ENCODE peak calls at places on chromosomes 4 and X, in four cellular contexts. One of them, this sample, is unnamed.

GRCh38 chrX:76228499-76228898 is 55.6 kb downstream of the PBDC1 start:
- DNase-seq in K562: no peak
- DNase-seq in AG04450: no peak
- DNase-seq in fibroblast of pulmonary artery: no peak
- DNase-seq in this sample: no peak

GRCh38 chrX:17081535-17081934 is 135.1 kb downstream of the REPS2 start:
- DNase-seq in K562: no peak
- DNase-seq in AG04450: no peak
- DNase-seq in fibroblast of pulmonary artery: no peak
- DNase-seq in this sample: no peak

GRCh38 chr4:99504804-99505502 is 5.9 kb upstream of the C4orf17 start:
- DNase-seq in K562: no peak
- DNase-seq in AG04450: no peak
- DNase-seq in fibroblast of pulmonary artery: no peak
- DNase-seq in this sample: no peak

GRCh38 chr4:42715807-42716482 is 59.0 kb upstream of the ATP8A1 start:
- DNase-seq in K562: no peak
- DNase-seq in AG04450: no peak
- DNase-seq in fibroblast of pulmonary artery: no peak
- DNase-seq in this sample: no peak

GRCh38 chr4:7758444-7758815 is 181.2 kb downstream of the AFAP1 start:
- DNase-seq in K562: no peak
- DNase-seq in AG04450: no peak
- DNase-seq in fibroblast of pulmonary artery: no peak
- DNase-seq in this sample: no peak

GRCh38 chrX:47523297-47523696 is 37.7 kb upstream of the ARAF start:
- DNase-seq in K562: peak; percentile 87
- DNase-seq in AG04450: peak; percentile 29
- DNase-seq in fibroblast of pulmonary artery: peak; percentile 74
- DNase-seq in this sample: peak; percentile 88

GRCh38 chrX:9871871-9872270 is 85.6 kb downstream of the SHROOM2 start:
- DNase-seq in K562: no peak
- DNase-seq in AG04450: no peak
- DNase-seq in fibroblast of pulmonary artery: no peak
- DNase-seq in this sample: no peak

GRCh38 chrX:77668391-77669237 is 117.4 kb downstream of the ATRX start:
- DNase-seq in K562: no peak
- DNase-seq in AG04450: no peak
- DNase-seq in fibroblast of pulmonary artery: peak; percentile 63
- DNase-seq in this sample: no peak

GRCh38 chr4:56426273-56426672 is 9.1 kb downstream of the PPAT start:
- DNase-seq in K562: no peak
- DNase-seq in AG04450: no peak
- DNase-seq in fibroblast of pulmonary artery: no peak
- DNase-seq in this sample: no peak

GRCh38 chrX:71665747-71666146 is 1.6 kb upstream of the LOC101059915 start:
- DNase-seq in K562: no peak
- DNase-seq in AG04450: no peak
- DNase-seq in fibroblast of pulmonary artery: no peak
- DNase-seq in this sample: no peak

This sample was measured in glutamatergic neuron.